ENCODE peak calls at places on chromosomes 1 and 21, in four cellular contexts. One of them, this sample, is unnamed. For H3K27me3, the result is how much of the 10 kb centered on the place peaks cover.

GRCh38 chr21:15084668-15085067 is 19.9 kb upstream of the NRIP1 start:
- DNase-seq in tibial nerve: no peak
- DNase-seq in AG04450: no peak
- DNase-seq in heart left ventricle: no peak
- DNase-seq in this sample: peak

GRCh38 chr1:181390350-181391080 is 92.8 kb upstream of the CACNA1E start:
- DNase-seq in tibial nerve: no peak
- DNase-seq in AG04450: no peak
- DNase-seq in heart left ventricle: no peak
- DNase-seq in this sample: peak

GRCh38 chr21:33578959-33579542 is 9.4 kb downstream of the DONSON start:
- DNase-seq in tibial nerve: no peak
- DNase-seq in AG04450: no peak
- DNase-seq in heart left ventricle: no peak
- DNase-seq in this sample: no peak

GRCh38 chr1:116167625-116168276 is 56.6 kb downstream of the MAB21L3 start:
- DNase-seq in tibial nerve: no peak
- DNase-seq in AG04450: no peak
- DNase-seq in heart left ventricle: no peak
- DNase-seq in this sample: no peak

GRCh38 chr1:9699361-9699760 is 47.8 kb downstream of the PIK3CD start:
- DNase-seq in tibial nerve: no peak
- DNase-seq in AG04450: no peak
- DNase-seq in heart left ventricle: no peak
- DNase-seq in this sample: no peak

GRCh38 chr1:11647333-11647732 is 6.9 kb downstream of the FBXO2 start:
- DNase-seq in tibial nerve: no peak
- DNase-seq in AG04450: no peak
- DNase-seq in heart left ventricle: no peak
- DNase-seq in this sample: no peak

GRCh38 chr1:186819140-186819539 is 9.6 kb upstream of the PLA2G4A start:
- DNase-seq in tibial nerve: no peak
- DNase-seq in AG04450: peak
- DNase-seq in heart left ventricle: no peak
- DNase-seq in this sample: no peak

GRCh38 chr21:42532466-42533181 is 19.0 kb downstream of the SLC37A1 start:
- DNase-seq in tibial nerve: peak
- DNase-seq in AG04450: no peak
- DNase-seq in heart left ventricle: peak
- DNase-seq in this sample: peak

GRCh38 chr1:81584398-81584797 is 216.3 kb upstream of the ADGRL2 start:
- DNase-seq in tibial nerve: no peak
- DNase-seq in AG04450: peak
- DNase-seq in heart left ventricle: no peak
- DNase-seq in this sample: no peak

GRCh38 chr1:216945506-216946080 is 222.4 kb upstream of the ESRRG start:
- DNase-seq in tibial nerve: no peak
- DNase-seq in AG04450: no peak
- DNase-seq in heart left ventricle: no peak
- DNase-seq in this sample: no peak

GRCh38 chr1:216944864-216945505 is 221.8 kb upstream of the ESRRG start:
- DNase-seq in tibial nerve: no peak
- DNase-seq in AG04450: no peak
- DNase-seq in heart left ventricle: no peak
- DNase-seq in this sample: no peak
- TF ChIP-seq CTCF in tibial nerve: no peak
- TF ChIP-seq CTCF in AG04450: no peak
- TF ChIP-seq CTCF in heart left ventricle: no peak
- TF ChIP-seq CTCF in this sample: no peak

DNA sequence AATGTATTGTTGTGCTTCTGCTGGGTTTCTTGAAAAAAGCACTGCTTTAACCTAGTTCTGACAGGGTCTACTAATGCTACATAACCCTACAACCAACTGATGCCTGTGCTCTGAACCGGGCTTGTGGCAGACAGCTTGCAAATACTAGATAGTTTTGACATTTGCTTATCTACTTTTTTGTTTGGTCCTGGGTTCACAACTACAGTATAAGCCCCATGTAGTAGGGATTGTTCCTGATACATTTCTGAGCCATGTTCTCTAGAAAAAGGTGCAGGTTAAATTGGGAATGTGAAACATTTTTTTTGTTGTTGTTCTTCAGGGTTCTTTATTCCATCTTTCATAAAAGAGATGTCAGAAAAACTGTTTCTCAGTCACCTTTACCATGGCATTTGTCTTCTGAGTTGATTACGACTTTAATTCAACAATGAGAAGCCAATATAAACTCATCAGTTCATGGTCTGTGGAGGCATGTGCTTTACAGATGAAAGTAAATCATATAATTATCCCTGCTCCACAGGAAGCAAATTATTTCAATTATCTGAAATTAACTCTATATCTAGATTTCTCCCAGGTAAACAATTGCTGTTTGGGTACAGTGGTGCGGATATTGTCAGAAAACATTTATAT is 22.0 kb downstream of the OLFM3 start:
- DNase-seq in tibial nerve: no peak
- DNase-seq in AG04450: no peak
- DNase-seq in heart left ventricle: no peak
- DNase-seq in this sample: no peak
- H3K27me3 ChIP-seq in tibial nerve: under half
- H3K27me3 ChIP-seq in AG04450: under half
- H3K27me3 ChIP-seq in heart left ventricle: under half
- H3K27me3 ChIP-seq in this sample: under half

GRCh38 chr1:192238421-192238820 is 78.4 kb upstream of the RGS21 start:
- DNase-seq in tibial nerve: no peak
- DNase-seq in AG04450: no peak
- DNase-seq in heart left ventricle: no peak
- DNase-seq in this sample: no peak

GRCh38 chr1:192235127-192235526 is 76.9 kb downstream of the RGS18 start:
- DNase-seq in tibial nerve: no peak
- DNase-seq in AG04450: no peak
- DNase-seq in heart left ventricle: no peak
- DNase-seq in this sample: no peak

GRCh38 chr1:192227330-192227729 is 69.1 kb downstream of the RGS18 start:
- DNase-seq in tibial nerve: no peak
- DNase-seq in AG04450: no peak
- DNase-seq in heart left ventricle: no peak
- DNase-seq in this sample: no peak

GRCh38 chr1:192232859-192233417 is 74.7 kb downstream of the RGS18 start:
- DNase-seq in tibial nerve: no peak
- DNase-seq in AG04450: no peak
- DNase-seq in heart left ventricle: no peak
- DNase-seq in this sample: no peak
- H3K27ac ChIP-seq in tibial nerve: no peak
- H3K27ac ChIP-seq in AG04450: no peak
- H3K27ac ChIP-seq in heart left ventricle: no peak
- H3K27ac ChIP-seq in this sample: no peak

DNA sequence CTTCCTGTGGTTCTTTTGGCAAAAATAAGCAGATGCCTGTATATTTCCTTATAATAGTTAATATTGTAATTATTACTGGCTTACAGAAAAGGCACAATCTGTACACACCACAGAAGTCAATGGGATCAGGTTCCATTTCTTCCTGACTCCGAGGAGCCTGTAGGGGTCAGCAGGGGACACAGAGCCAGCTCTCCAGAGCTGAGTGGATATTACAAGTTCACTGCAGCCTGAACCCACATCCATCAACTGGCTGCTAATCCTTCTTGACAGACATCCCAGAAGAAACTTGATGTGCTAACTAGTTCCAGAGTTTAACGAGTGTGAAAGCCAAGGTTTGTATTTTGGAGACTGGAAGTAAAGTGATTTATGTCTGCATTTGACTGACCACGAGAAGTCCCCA is 203.8 kb downstream of the LMX1A start:
- DNase-seq in tibial nerve: no peak
- DNase-seq in AG04450: no peak
- DNase-seq in heart left ventricle: no peak
- DNase-seq in this sample: no peak
- TF ChIP-seq CTCF in tibial nerve: no peak
- TF ChIP-seq CTCF in AG04450: no peak
- TF ChIP-seq CTCF in heart left ventricle: peak
- TF ChIP-seq CTCF in this sample: no peak

DNA sequence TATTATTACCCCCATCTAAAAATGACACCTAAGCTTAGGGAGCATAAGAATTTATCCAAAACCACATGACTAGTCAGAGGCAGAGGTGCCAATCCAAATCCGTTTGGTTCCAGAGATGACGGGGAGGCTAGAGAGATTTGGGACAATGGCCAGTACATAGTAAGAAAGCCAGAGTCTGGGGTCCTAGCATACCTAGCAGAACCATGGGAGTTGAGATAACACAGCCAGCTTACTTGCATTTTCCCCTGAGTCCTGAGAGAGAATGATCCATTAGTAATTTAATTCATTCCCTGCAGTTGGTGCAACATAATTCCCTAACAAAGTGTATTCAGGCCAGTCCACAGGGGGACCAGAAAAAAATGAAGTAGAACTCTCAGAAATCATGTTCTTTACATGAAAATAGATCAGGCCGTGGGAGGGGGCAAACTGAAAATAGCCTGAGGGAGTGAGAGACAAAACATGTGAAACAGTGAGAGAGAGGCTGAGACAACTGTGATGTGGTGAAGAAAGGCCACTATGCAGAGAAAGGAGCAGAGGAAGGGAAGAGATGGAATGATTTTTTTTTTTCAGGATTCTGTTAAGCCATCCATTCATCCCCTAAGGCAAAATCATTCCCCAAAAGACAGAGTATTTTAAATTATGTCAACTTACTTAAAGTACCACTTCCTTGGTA is 243.4 kb downstream of the BRINP2 start:
- DNase-seq in tibial nerve: no peak
- DNase-seq in AG04450: no peak
- DNase-seq in heart left ventricle: no peak
- DNase-seq in this sample: no peak
- H3K27me3 ChIP-seq in tibial nerve: under half
- H3K27me3 ChIP-seq in AG04450: under half
- H3K27me3 ChIP-seq in heart left ventricle: under half
- H3K27me3 ChIP-seq in this sample: under half

DNA sequence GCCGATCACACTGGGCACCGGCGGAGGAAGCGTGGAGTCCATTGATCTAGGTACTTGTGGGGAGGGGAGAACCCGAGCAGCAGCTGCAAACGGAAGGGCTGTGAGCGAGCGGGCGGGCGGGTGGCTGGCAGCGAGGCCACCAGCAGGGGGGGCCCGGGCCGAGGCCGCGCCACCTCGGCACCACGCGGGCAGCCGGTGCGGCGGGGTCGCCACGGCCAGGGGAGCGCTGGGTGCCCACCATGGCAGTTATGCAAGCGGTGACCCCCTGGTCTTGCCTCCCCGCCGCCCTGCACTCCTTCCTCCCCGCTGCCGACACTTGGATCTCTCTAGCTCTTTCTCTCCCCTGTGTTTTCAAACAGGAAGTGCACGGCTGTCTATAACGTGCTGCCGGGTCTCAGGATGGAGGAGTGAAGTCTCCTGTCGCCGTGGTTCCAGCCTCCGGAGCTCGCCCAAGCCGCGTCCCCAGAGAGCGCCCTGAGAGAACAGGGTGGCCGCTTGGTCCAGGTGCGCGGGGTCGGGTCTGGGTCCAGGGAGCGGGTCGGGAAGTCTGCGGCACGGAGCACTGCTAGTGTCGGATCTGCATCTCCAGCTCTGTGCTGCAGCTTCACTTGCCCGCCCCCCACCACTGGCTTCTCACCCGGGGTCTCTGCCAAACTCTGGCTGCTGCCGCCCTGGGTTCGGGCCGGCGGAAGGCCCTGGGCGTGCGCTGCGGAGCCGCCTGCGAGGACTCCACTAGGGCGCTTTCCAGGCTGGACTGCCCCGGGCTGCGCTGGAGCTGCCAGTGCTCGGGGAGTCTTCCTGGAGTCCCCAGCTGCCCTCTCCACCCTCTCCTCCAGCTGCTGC is 22.7 kb downstream of the LRRC8D start:
- DNase-seq in tibial nerve: peak
- DNase-seq in AG04450: no peak
- DNase-seq in heart left ventricle: peak
- DNase-seq in this sample: peak
- H3K27ac ChIP-seq in tibial nerve: peak
- H3K27ac ChIP-seq in AG04450: peak
- H3K27ac ChIP-seq in heart left ventricle: peak
- H3K27ac ChIP-seq in this sample: peak